ENCODE peak calls at places on chromosome 15, in eight cellular contexts. D is caudate nucleus; H is cardiac muscle cell; W is nucleus accumbens; C is activated CD8-positive, alpha-beta memory T cell treated with anti-CD3 and anti-CD28 coated beads, Interleukin-2, amount 50 U/mL, for 48 hours; V is kidney glomerular epithelial cell; Q is fibroblast of lung; N is NCI-H1436. G is an unnamed sample.
A peak's percentile ranks its signal among the peaks of the same experiment; 100 is the strongest.

GRCh38 chr15:69443032-69443611 is 9.5 kb upstream of the RPLP1 start:
- DNase-seq in H (no peak), N (no peak), Q (no peak), C (no peak), V (no peak), W (no peak), D (no peak), G (no peak)

GRCh38 chr15:40776537-40777141 is 6.9 kb downstream of the C15orf62 start:
- DNase-seq in Q (peak; percentile 80), V (peak; percentile 45), H (peak; percentile 53), D (no peak), W (no peak), N (no peak), C (no peak), G (peak; percentile 49)

GRCh38 chr15:61037031-61037430 is 192.1 kb downstream of the RORA start:
- DNase-seq in C (no peak), Q (peak; percentile 88), D (no peak), W (no peak), V (no peak), H (peak; percentile 86), N (no peak), G (peak; percentile 67)

GRCh38 chr15:68821190-68821897 is 649 bp upstream of the ANP32A start:
- DNase-seq in W (no peak), N (no peak), V (no peak), D (no peak), C (no peak), Q (no peak), H (no peak), G (no peak)

GRCh38 chr15:29822100-29822684 is at the start of gene TJP1:
- DNase-seq in N (peak; percentile 38), W (peak; percentile 69), Q (peak; percentile 76), H (peak; percentile 86), V (peak; percentile 74), D (peak; percentile 76), C (no peak), G (no peak)

GRCh38 chr15:32872606-32873291 is 154.9 kb downstream of the GREM1 start:
- DNase-seq in V (no peak), W (no peak), H (peak; percentile 82), C (no peak), Q (peak; percentile 71), D (no peak), N (no peak), G (no peak)

GRCh38 chr15:62469874-62470688 is 305.0 kb upstream of the C2CD4B start:
- DNase-seq in Q (peak; percentile 98), W (no peak), V (peak; percentile 19), N (no peak), D (no peak), H (peak; percentile 68), C (no peak), G (peak; percentile 95)

GRCh38 chr15:41689834-41690233 is 29.6 kb downstream of the MGA start:
- DNase-seq in Q (no peak), H (peak; percentile 15), C (no peak), N (no peak), W (no peak), D (no peak), V (no peak), G (no peak)

GRCh38 chr15:101198031-101198430 is 53.8 kb downstream of the CHSY1 start:
- DNase-seq in D (no peak), N (no peak), W (no peak), V (no peak), H (no peak), Q (no peak), C (no peak), G (no peak)

GRCh38 chr15:81377871-81378270 is 3.9 kb upstream of the TMC3 start:
- DNase-seq in D (no peak), V (no peak), Q (no peak), W (no peak), C (no peak), N (no peak), H (no peak), G (no peak)

GRCh38 chr15:62648954-62649353 is 393.6 kb upstream of the TPM1 start:
- DNase-seq in H (peak; percentile 40), Q (no peak), V (no peak), N (no peak), C (no peak), W (no peak), D (no peak), G (no peak)

GRCh38 chr15:38225381-38225780 is 27.3 kb upstream of the SPRED1 start:
- DNase-seq in W (no peak), Q (peak; percentile 41), D (no peak), C (no peak), V (no peak), H (no peak), N (no peak), G (no peak)

GRCh38 chr15:33679065-33679464 is 289.2 kb upstream of the CHRM5 start:
- DNase-seq in C (no peak), V (peak; percentile 92), N (no peak), Q (no peak), D (no peak), W (no peak), H (no peak), G (no peak)